ENCODE peak calls at places on chromosome 5, in five cellular contexts. L is neural progenitor cell, Y is kidney, K is A549, M is cardiac muscle cell. U is an unnamed sample.
A peak's percentile ranks its signal among the peaks of the same experiment; 100 is the strongest.

GRCh38 chr5:33067291-33067690 is 356.2 kb downstream of the NPR3 start:
- DNase-seq in Y (no peak), M (no peak), K (no peak), L (no peak), U (no peak)

GRCh38 chr5:40165789-40166728 is 513.7 kb upstream of the PTGER4 start:
- DNase-seq in M (no peak), Y (no peak), L (peak; percentile 3), K (peak; percentile 15), U (no peak)

GRCh38 chr5:308672-309271 is 12.7 kb upstream of the AHRR start:
- DNase-seq in M (no peak), K (no peak), Y (peak; percentile 78), L (peak; percentile 26), U (peak; percentile 51)

GRCh38 chr5:150065886-150066285 is 20.5 kb downstream of the CSF1R start:
- DNase-seq in K (no peak), L (no peak), Y (no peak), M (no peak), U (no peak)

GRCh38 chr5:145510324-145510723 is 324.8 kb downstream of the PRELID2 start:
- DNase-seq in K (no peak), M (no peak), L (no peak), Y (no peak), U (no peak)

GRCh38 chr5:125295405-125295872 is 549.0 kb upstream of the ZNF608 start:
- DNase-seq in L (no peak), Y (no peak), K (no peak), M (no peak), U (no peak)

GRCh38 chr5:56812110-56812509 is 3.2 kb upstream of the MAP3K1 start:
- DNase-seq in M (no peak), K (peak; percentile 26), L (no peak), Y (no peak), U (no peak)

GRCh38 chr5:18395126-18396110 is 761.2 kb downstream of the TAF11L14 start:
- DNase-seq in L (peak; percentile 4), M (peak; percentile 9), Y (no peak), K (no peak), U (no peak)

GRCh38 chr5:96537386-96537785 is 104.3 kb upstream of the PCSK1 start:
- DNase-seq in L (no peak), K (peak; percentile 11), M (no peak), Y (no peak), U (no peak)

GRCh38 chr5:172791291-172791690 is 20.3 kb upstream of the DUSP1 start:
- DNase-seq in M (no peak), K (no peak), Y (no peak), L (no peak), U (no peak)

GRCh38 chr5:128287740-128288139 is 204.2 kb downstream of the SLC12A2 start:
- DNase-seq in L (no peak), K (no peak), Y (no peak), M (no peak), U (no peak)

GRCh38 chr5:79488775-79489174 is 25.2 kb downstream of the HOMER1 start:
- DNase-seq in L (no peak), Y (no peak), M (no peak), K (no peak), U (no peak)

GRCh38 chr5:57650360-57651069 is 167.9 kb upstream of the ACTBL2 start:
- DNase-seq in M (peak; percentile 48), L (peak; percentile 62), K (peak; percentile 61), Y (no peak), U (no peak)

GRCh38 chr5:68264024-68264956 is 48.7 kb downstream of the PIK3R1 start:
- DNase-seq in Y (no peak), M (peak; percentile 50), L (no peak), K (no peak), U (no peak)

GRCh38 chr5:136191304-136192014 is 1.5 kb downstream of the SMIM32 start:
- DNase-seq in K (no peak), M (peak; percentile 43), Y (peak; percentile 56), L (peak; percentile 68), U (peak; percentile 61)

GRCh38 chr5:96509313-96509712 is 76.3 kb upstream of the PCSK1 start:
- DNase-seq in K (peak; percentile 83), L (no peak), Y (no peak), M (no peak), U (no peak)

GRCh38 chr5:34818717-34819116 is 20.2 kb upstream of the TTC23L start:
- DNase-seq in L (no peak), M (no peak), Y (no peak), K (no peak), U (no peak)

GRCh38 chr5:42555797-42556196 is 132.6 kb downstream of the GHR start:
- DNase-seq in K (no peak), Y (no peak), L (no peak), M (no peak), U (no peak)

GRCh38 chr5:10759111-10759510 is 1.9 kb downstream of the DAP start:
- DNase-seq in M (no peak), Y (no peak), L (no peak), K (no peak), U (no peak)

GRCh38 chr5:169009171-169009570 is 291.8 kb downstream of the SLIT3 start:
- DNase-seq in K (peak; percentile 74), Y (no peak), M (no peak), L (no peak), U (no peak)

GRCh38 chr5:1781726-1782384 is 17.8 kb downstream of the MRPL36 start:
- DNase-seq in M (no peak), L (no peak), K (no peak), Y (peak; percentile 49), U (no peak)
- H3K4me3 ChIP-seq in M (no peak overlapping the region), L (no peak overlapping the region), K (no peak overlapping the region), Y (no peak overlapping the region), U (no peak overlapping the region)

DNA sequence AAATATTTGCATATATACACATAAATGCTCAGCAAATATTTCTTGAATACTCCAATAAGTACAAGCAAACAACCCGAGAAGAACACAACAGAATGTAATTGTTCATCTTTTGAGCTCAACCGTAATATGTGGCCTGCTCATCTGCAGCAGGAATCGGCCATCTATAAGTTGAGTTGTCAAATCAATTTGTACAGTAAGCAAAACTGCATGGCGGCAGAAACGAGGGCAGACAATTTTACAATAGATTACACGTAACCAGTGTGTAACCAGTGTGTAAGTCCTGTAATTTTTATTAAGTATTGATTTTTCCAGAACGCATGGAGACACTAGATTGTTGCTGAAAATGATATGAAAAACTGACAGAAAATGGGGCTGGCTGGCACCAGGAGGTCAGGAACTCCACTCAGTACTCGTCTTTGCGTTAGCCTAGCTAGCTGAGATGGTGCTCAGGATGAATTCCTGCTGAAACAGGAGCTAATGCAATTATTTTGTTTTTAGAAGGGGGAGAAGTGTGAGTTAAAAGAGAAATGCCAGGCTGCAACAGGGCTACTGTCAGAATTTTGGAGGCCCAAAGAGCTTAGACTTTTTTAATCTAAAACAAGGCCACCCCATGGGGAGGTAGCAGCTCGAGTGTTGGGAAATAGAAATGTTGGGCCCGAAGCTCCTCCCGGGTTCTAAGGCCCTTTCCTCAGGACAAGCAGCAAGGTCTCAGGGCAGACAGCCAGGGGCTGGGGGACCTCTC is 682 bp downstream of the DHX29 start:
- DNase-seq in M (peak; percentile 12), Y (no peak), K (no peak), L (no peak), U (no peak)
- H3K27ac ChIP-seq in M (peak overlapping the region; percentile 94), Y (peak overlapping the region; percentile 88), K (peak overlapping the region; percentile 91), L (peak overlapping the region; percentile 91), U (peak overlapping the region; percentile 95)

DNA sequence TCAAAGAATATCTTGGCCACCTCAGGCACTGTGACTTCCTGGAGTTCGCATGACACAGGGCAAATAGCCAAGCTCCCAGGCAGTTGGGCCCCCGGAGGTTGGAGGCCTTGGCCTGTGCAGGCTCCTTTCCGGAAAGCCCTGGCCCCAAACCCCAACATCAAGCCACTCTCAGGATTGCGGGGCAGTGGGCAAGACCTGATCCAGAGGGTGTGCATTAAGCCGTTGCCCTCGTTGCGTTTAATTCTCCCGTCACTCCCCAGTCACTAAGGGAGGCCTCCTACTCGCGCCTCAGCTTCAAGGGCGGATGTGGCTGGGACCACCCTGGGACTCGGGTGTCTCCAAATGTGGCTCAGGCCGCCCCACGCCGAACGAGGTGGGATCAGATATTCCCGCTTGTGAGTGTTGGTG is 60.1 kb downstream of the TMEM174 start:
- DNase-seq in K (no peak), L (peak; percentile 42), Y (no peak), M (no peak), U (no peak)
- H3K4me3 ChIP-seq in K (no peak overlapping the region), L (peak overlapping the region; percentile 43), Y (no peak overlapping the region), M (peak overlapping the region; percentile 37), U (peak overlapping the region; percentile 43)

DNA sequence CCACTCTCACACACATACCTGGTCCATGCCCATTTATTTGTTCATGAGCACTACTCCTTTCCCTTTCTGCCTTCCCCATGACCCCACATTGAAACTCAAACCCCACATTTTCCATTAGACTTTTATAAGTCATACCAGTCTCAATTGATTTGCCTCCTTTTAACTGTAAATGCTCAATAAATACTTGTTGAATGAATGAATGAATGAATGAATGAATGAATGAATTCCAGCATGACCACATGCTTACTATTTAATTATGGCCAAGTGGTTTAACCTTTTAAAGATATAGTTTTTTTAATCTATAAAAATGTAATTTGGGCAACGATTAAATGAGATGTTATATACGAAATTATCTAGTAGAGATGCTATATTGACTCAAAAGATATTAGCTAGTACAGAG is 54.1 kb upstream of the GRAMD2B start:
- DNase-seq in M (no peak), K (no peak), Y (no peak), L (no peak), U (no peak)
- H3K27ac ChIP-seq in M (no peak overlapping the region), K (no peak overlapping the region), Y (peak overlapping the region; percentile 89), L (no peak overlapping the region), U (no peak overlapping the region)

DNA sequence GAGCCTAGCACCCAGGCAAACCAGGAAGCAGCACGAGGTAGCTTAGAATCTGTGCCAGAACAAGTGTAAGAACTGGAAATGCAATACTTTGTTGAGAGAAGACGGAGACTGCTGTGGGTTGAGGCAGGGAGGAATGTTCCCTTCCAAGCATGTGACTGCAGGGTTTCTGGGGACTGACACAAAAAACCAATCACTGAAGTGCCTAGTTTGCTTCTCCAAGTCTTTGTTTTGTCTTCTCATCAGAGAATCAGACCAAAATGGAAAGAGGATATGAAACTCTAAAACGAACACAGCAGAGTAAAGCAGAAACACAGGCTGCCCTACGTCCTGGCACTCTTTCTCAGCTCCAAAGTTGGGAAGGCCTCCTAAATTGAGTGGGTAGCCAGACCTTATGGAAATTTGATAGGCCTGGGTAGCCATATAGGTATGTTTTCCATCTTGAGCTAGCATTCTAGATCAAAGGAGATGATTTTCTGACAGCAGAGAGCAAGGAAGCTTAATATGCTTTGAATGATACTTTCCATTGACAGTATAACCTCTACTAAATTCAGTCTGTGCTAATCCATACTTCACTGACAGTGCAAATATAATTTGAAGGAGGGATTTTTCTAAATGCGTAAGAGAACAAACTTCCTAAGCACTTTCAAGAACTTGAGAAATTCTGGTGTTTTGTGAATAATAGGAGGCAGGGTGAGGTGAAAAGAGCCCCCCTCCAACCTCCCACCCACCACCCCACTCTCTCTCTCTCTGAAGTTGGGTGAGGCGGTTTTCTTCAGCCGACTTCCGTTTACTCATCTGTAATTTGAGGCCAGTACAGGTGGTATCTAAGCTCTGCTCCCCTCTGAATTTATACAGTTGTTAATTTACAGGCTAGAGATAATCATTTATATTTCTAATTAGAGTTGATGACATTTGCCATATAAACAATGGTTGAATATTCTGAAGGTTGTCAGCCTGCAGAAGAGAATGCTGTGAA is 5.5 kb downstream of the ADRB2 start:
- DNase-seq in L (no peak), M (no peak), K (no peak), Y (no peak), U (no peak)
- H3K4me3 ChIP-seq in L (no peak overlapping the region), M (no peak overlapping the region), K (no peak overlapping the region), Y (no peak overlapping the region), U (peak overlapping the region; percentile 60)

GRCh38 chr5:78377056-78377717 is 16.8 kb downstream of the SCAMP1 start:
- DNase-seq in K (no peak), L (no peak), Y (no peak), M (no peak), U (no peak)
- H3K27ac ChIP-seq in K (no peak overlapping the region), L (no peak overlapping the region), Y (no peak overlapping the region), M (no peak overlapping the region), U (no peak overlapping the region)

GRCh38 chr5:102762095-102762534 is 7.0 kb downstream of the PAM start:
- DNase-seq in M (no peak), L (no peak), Y (no peak), K (no peak), U (no peak)
- H3K4me3 ChIP-seq in M (no peak overlapping the region), L (no peak overlapping the region), Y (no peak overlapping the region), K (no peak overlapping the region), U (peak overlapping the region; percentile 29)

U was measured in upper lobe of right lung.